ENCODE peak calls at places on chromosomes 2 and 18, in four cellular contexts. Q, O, V and N are unnamed samples.

GRCh38 chr2:195575879-195576391 is 81.1 kb upstream of the SLC39A10 start:
- DNase-seq in V (no peak), Q (peak), O (no peak), N (peak)

GRCh38 chr2:62152000-62152399 is 43.9 kb upstream of the B3GNT2 start:
- DNase-seq in O (peak), V (peak), Q (peak), N (no peak)

GRCh38 chr18:79484661-79485621 is 89.2 kb downstream of the NFATC1 start:
- DNase-seq in V (peak), Q (peak), O (peak), N (peak)

GRCh38 chr2:232352511-232353091 is 25.9 kb upstream of the ALPP start:
- DNase-seq in Q (no peak), V (no peak), O (no peak), N (no peak)

GRCh38 chr2:186058604-186059003 is 320.0 kb downstream of the FSIP2 start:
- DNase-seq in O (no peak), Q (no peak), V (no peak), N (no peak)

GRCh38 chr18:60872434-60872833 is 460.8 kb upstream of the CDH20 start:
- DNase-seq in Q (no peak), O (no peak), V (no peak), N (no peak)

GRCh38 chr18:57776354-57776753 is 26.8 kb downstream of the ATP8B1 start:
- DNase-seq in O (no peak), V (no peak), Q (no peak), N (no peak)

GRCh38 chr18:51029694-51030536 is at the start of gene SMAD4:
- DNase-seq in Q (peak), V (peak), O (peak), N (peak)

GRCh38 chr2:36824281-36824680 is 127.8 kb downstream of the VIT start:
- DNase-seq in O (no peak), V (no peak), Q (no peak), N (no peak)

GRCh38 chr2:237358721-237359595 is 55.0 kb downstream of the COL6A3 start:
- DNase-seq in Q (no peak), V (no peak), O (no peak), N (no peak)

GRCh38 chr2:241048949-241049343 is 50.5 kb downstream of the SNED1 start:
- DNase-seq in O (no peak), Q (no peak), V (no peak), N (no peak)

GRCh38 chr2:65537651-65538385 is 105.4 kb upstream of the SPRED2 start:
- DNase-seq in O (no peak), Q (peak), V (no peak), N (no peak)

GRCh38 chr18:33369711-33370449 is 70.6 kb downstream of the CCDC178 start:
- DNase-seq in V (no peak), O (no peak), Q (no peak), N (no peak)

GRCh38 chr18:58975296-58975695 is 110.6 kb downstream of the ZNF532 start:
- DNase-seq in Q (no peak), O (no peak), V (no peak), N (no peak)

GRCh38 chr2:88307817-88308216 is 137.7 kb downstream of the THNSL2 start:
- DNase-seq in V (no peak), Q (peak), O (peak), N (no peak)

GRCh38 chr2:109516445-109517117 is 97.2 kb downstream of the SEPTIN10 start:
- DNase-seq in O (peak), Q (no peak), V (no peak), N (no peak)

GRCh38 chr2:140248623-140249022 is 1468.4 kb upstream of the NXPH2 start:
- DNase-seq in V (no peak), O (no peak), Q (no peak), N (no peak)

GRCh38 chr18:71503222-71503621 is 1040.9 kb downstream of the CBLN2 start:
- DNase-seq in Q (no peak), V (no peak), O (no peak), N (no peak)

GRCh38 chr2:176182671-176183070 is 5.8 kb upstream of the HOXD1 start:
- DNase-seq in Q (no peak), V (no peak), O (no peak), N (no peak)

GRCh38 chr2:120720176-120720575 is 15.5 kb upstream of the GLI2 start:
- DNase-seq in V (no peak), Q (no peak), O (no peak), N (no peak)

GRCh38 chr2:20614201-20615045 is 36.5 kb downstream of the HS1BP3 start:
- DNase-seq in O (peak), V (no peak), Q (peak), N (no peak)

GRCh38 chr2:226362991-226363390 is 436.6 kb downstream of the IRS1 start:
- DNase-seq in Q (peak), V (peak), O (no peak), N (peak)

GRCh38 chr18:50045126-50045525 is 149.8 kb downstream of the MYO5B start:
- DNase-seq in O (no peak), V (no peak), Q (no peak), N (no peak)

GRCh38 chr2:28951910-28952805 is 28.9 kb upstream of the TOGARAM2 start:
- DNase-seq in O (no peak), V (no peak), Q (peak), N (no peak)

GRCh38 chr2:227471924-227472264 is at the start of gene AGFG1:
- DNase-seq in Q (peak), O (peak), V (peak), N (no peak)

GRCh38 chr18:70382032-70382431 is 93.2 kb downstream of the SOCS6 start:
- DNase-seq in O (no peak), Q (no peak), V (no peak), N (no peak)

GRCh38 chr18:41948544-41949110 is 6.4 kb upstream of the PIK3C3 start:
- DNase-seq in Q (no peak), O (no peak), V (no peak), N (no peak)

GRCh38 chr18:75130591-75131274 is 78.2 kb downstream of the PTGR3 start:
- DNase-seq in O (no peak), Q (no peak), V (no peak), N (no peak)

GRCh38 chr2:239061824-239062560 is 214.1 kb downstream of the TWIST2 start:
- DNase-seq in V (no peak), Q (no peak), O (no peak), N (no peak)

GRCh38 chr2:67008114-67008513 is 389.0 kb upstream of the ETAA1 start:
- DNase-seq in Q (no peak), O (no peak), V (no peak), N (no peak)

GRCh38 chr2:153497938-153498629 is 19.5 kb upstream of the RPRM start:
- DNase-seq in V (no peak), O (no peak), Q (no peak), N (no peak)

GRCh38 chr2:27038631-27039339 is 6.0 kb downstream of the TMEM214 start:
- DNase-seq in Q (no peak), V (no peak), O (no peak), N (no peak)

GRCh38 chr2:15560404-15560987 is 638 bp downstream of the NBAS start:
- DNase-seq in O (peak), V (no peak), Q (peak), N (no peak)

GRCh38 chr18:67135981-67136380 is 380.5 kb downstream of the DSEL start:
- DNase-seq in Q (no peak), O (no peak), V (no peak), N (no peak)

GRCh38 chr18:21117385-21118135 is 5.9 kb upstream of the ROCK1 start:
- DNase-seq in V (peak), O (no peak), Q (peak), N (no peak)

GRCh38 chr2:23092831-23093230 is 292.1 kb upstream of the KLHL29 start:
- DNase-seq in O (no peak), Q (no peak), V (no peak), N (peak)

DNA sequence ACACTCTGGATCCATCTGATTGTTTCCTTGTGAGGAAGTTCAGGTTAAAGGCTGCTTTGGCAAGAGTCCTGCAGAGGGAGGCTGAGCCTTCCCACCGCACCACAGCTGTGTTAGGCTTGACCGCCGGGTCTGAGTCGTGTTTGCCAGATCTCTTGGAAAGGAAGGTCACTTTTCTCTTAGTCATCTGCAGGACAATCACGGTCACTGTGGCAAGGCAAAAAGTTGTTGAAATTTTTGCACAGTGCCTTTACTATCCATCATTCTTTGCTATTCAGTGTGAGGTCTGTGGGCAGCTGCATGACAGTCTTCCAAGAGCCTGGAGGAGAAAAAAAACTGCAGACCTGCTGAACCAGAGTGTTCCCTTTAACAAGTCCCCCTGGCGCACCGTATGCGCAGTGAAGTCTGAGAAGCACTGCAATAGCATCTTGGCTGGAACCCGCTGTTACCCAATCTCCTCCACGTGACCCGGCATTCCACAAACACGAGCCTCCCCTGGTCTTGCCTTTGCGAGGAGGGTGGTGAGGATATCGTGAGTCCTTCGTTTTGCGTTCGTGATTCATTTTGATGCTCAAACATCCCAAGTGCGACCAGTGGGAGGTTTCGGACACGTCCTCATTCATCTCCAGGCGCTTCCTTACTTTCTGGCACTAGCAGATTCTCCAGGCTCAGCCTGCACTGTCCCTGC is 23.0 kb downstream of the BIN1 start:
- DNase-seq in V (peak), O (peak), Q (peak), N (peak)
- H3K4me3 ChIP-seq in V (peak), O (no peak), Q (peak), N (no peak)

GRCh38 chr2:220279840-220280239 is 652.4 kb downstream of the SLC4A3 start:
- DNase-seq in Q (peak), O (no peak), V (no peak), N (no peak)

GRCh38 chr2:220282221-220282620 is 654.8 kb downstream of the SLC4A3 start:
- DNase-seq in V (no peak), O (peak), Q (no peak), N (no peak)

GRCh38 chr2:220278022-220278421 is 650.6 kb downstream of the SLC4A3 start:
- DNase-seq in V (no peak), Q (no peak), O (no peak), N (no peak)

GRCh38 chr2:220279372-220279771 is 651.9 kb downstream of the SLC4A3 start:
- DNase-seq in O (peak), V (peak), Q (peak), N (peak)

GRCh38 chr2:220280741-220281140 is 653.3 kb downstream of the SLC4A3 start:
- DNase-seq in O (no peak), V (no peak), Q (no peak), N (no peak)
- TF ChIP-seq CTCF in O (no peak), V (no peak), Q (no peak), N (no peak)

GRCh38 chr18:26190506-26190905 is 35.7 kb upstream of the TAF4B start:
- DNase-seq in O (no peak), Q (no peak), V (no peak), N (no peak)
- H3K4me3 ChIP-seq in O (no peak), Q (no peak), V (no peak), N (no peak)

DNA sequence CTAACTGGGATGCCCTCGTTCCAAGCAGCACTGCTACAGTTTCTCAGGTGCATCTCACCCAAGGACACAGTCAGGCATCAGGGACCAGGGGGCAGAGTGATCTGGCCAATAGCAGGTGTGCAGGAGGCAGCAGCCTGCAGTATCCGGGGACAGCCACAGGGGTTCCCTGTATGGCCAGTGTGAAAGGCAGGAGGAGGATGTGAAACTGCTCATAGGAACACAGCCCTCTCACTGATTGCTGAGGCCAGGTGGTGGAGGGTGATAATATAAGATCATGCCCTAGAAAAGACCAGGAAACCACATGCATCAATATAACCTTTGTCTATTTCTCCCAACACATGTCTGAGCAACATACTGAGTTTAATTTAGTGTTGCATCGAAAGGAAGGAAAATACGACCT is 112.7 kb upstream of the TACR1 start:
- DNase-seq in O (no peak), Q (no peak), V (no peak), N (no peak)
- TF ChIP-seq CTCF in O (no peak), Q (no peak), V (no peak), N (peak)

GRCh38 chr18:892316-892715 is 12.4 kb upstream of the ADCYAP1 start:
- DNase-seq in O (no peak), V (no peak), Q (no peak), N (no peak)

GRCh38 chr18:886076-886475 is 18.6 kb upstream of the ADCYAP1 start:
- DNase-seq in O (no peak), Q (no peak), V (no peak), N (no peak)

GRCh38 chr18:887716-888115 is 17.0 kb upstream of the ADCYAP1 start:
- DNase-seq in O (no peak), Q (no peak), V (no peak), N (no peak)
- H3K4me3 ChIP-seq in O (no peak), Q (no peak), V (no peak), N (no peak)

DNA sequence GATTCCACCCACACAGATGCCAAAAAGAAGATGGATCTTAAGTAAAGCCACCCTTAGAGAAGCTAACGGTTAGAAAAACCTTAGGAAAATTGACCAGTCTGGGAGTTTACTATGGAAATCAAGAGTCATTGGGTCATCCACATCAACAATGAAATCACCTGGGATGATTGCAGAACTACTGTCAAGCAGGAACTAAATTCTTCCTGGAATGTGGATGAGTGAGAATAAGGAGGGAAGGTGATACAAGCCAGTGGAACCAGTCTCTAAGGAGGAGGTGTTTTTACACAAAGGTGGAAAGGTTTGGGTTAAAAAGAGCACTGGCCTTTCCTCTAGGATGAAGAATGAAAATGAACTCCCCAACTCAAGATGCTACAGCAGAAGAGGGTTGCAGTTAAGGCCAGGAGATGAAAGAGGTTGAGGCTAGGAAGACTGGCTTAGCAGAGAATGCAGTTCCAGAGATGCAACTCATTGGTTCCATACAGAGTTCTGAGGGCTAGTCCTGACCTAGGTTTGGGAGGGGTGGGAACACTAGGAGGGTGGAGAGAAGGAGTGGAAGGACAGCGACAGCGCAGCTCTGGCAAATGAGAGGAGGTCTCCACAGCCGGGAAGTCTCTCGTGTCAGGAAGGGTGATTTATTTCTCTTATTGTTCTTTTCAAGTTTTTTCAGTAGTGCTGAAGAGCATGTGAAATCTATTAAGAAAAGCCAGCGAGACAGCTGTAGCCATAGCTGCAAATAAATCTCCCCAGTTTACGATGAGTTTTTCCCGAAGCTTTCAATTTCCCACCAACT is 27.7 kb upstream of the KDM3A start:
- DNase-seq in V (no peak), O (no peak), Q (no peak), N (no peak)
- TF ChIP-seq CTCF in V (no peak), O (no peak), Q (no peak), N (no peak)

GRCh38 chr2:218569661-218570500 is 1.2 kb downstream of the CNOT9 start:
- DNase-seq in V (no peak), O (peak), Q (peak), N (no peak)
- H3K4me3 ChIP-seq in V (peak), O (peak), Q (peak), N (peak)

DNA sequence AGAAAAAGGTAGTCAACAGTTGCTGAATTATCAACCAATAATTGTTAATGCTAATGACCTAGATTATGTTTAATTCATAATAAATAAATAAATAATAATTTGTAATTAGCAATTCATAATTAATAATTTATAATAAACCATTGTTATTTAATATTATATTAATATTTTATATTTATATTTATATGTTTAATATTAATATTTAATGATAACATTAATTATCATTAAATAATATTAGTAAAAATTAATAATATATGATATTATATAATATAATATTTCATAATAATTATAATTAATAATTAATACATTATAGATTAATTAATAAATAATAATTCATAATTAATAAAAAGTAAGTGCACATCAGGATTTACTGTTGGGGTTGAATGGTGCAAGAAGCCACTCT is 389.4 kb upstream of the RGPD4 start:
- DNase-seq in Q (no peak), V (no peak), O (no peak), N (no peak)
- TF ChIP-seq CTCF in Q (no peak), V (no peak), O (no peak), N (no peak)

GRCh38 chr2:25588576-25588975 is 84.8 kb downstream of the DTNB start:
- DNase-seq in O (no peak), Q (no peak), V (no peak), N (no peak)

GRCh38 chr2:25589676-25590205 is 83.6 kb downstream of the DTNB start:
- DNase-seq in Q (no peak), O (no peak), V (no peak), N (no peak)

GRCh38 chr2:25587361-25587760 is 86.0 kb downstream of the DTNB start:
- DNase-seq in O (peak), V (peak), Q (peak), N (no peak)

GRCh38 chr2:25592766-25593292 is 80.5 kb downstream of the DTNB start:
- DNase-seq in O (no peak), V (no peak), Q (no peak), N (no peak)

DNA sequence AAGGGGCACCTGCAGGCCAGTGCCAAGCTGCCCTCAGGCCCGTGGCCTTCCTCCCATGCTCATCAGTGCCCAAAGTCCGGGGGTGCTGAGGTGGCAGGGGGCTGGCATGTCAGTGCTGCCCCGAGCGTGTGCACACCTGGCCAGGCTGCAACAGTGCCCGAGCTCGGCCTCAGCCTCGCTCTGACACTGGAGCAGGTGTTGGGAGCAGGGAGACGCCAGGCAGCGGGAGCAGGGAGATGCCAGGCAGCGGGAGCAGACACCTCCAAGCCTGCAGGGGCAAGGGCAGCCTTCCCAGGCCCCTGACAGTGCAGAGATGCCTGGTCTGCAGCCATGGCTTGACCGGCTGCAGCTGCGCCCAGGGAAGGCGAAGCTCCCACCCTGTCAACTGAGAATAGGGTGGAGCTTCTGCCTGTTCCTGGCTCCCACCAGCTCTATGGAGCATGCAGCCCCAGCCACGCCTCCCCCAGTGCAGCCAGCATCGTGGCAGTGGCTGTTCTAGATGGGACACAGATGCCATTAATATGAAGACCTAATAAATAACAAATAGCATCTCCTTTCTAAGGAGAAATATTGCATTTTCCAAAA is 82.4 kb downstream of the DTNB start:
- DNase-seq in V (no peak), O (no peak), Q (no peak), N (no peak)
- H3K4me3 ChIP-seq in V (no peak), O (no peak), Q (no peak), N (no peak)

GRCh38 chr2:41935806-41936205 is 112.0 kb upstream of the PKDCC start:
- DNase-seq in Q (no peak), O (no peak), V (no peak), N (no peak)
- TF ChIP-seq CTCF in Q (no peak), O (no peak), V (no peak), N (no peak)